ENCODE peak calls at places on chromosomes 11 and 22, in ten cellular contexts. F, L, E, A, W, T, H, Y, V and N are unnamed samples.

GRCh38 chr11:74462009-74462408 is 5.3 kb downstream of the KCNE3 start:
- ATAC-seq in F (peak), L (peak), E (peak), A (peak), W (peak), T (no peak), H (no peak), Y (no peak), V (peak), N (peak)

GRCh38 chr11:78921517-78921916 is 346.9 kb upstream of the NARS2 start:
- ATAC-seq in F (no peak), L (no peak), E (no peak), A (no peak), W (no peak), T (no peak), H (no peak), Y (no peak), V (no peak), N (no peak)

GRCh38 chr11:7671807-7672206 is 1.5 kb downstream of the CYB5R2 start:
- ATAC-seq in F (no peak), L (no peak), E (no peak), A (no peak), W (no peak), T (no peak), H (no peak), Y (no peak), V (no peak), N (no peak)

GRCh38 chr22:45450931-45451651 is 37.6 kb downstream of the RIBC2 start:
- ATAC-seq in F (peak), L (no peak), E (peak), A (peak), W (peak), T (no peak), H (no peak), Y (no peak), V (peak), N (peak)

GRCh38 chr11:67113231-67113721 is 5.8 kb upstream of the KDM2A start:
- ATAC-seq in F (no peak), L (no peak), E (no peak), A (no peak), W (no peak), T (no peak), H (no peak), Y (peak), V (no peak), N (no peak)

GRCh38 chr11:4181780-4182721 is 87.5 kb downstream of the RRM1 start:
- ATAC-seq in F (peak), L (peak), E (peak), A (peak), W (peak), T (peak), H (peak), Y (no peak), V (peak), N (peak)

GRCh38 chr11:120605469-120605868 is 93.9 kb downstream of the GRIK4 start:
- ATAC-seq in F (no peak), L (no peak), E (no peak), A (no peak), W (no peak), T (no peak), H (no peak), Y (no peak), V (no peak), N (no peak)

GRCh38 chr22:27668828-27669797 is 132.4 kb downstream of the MN1 start:
- ATAC-seq in F (peak), L (peak), E (no peak), A (peak), W (peak), T (peak), H (peak), Y (no peak), V (peak), N (peak)

GRCh38 chr22:30178180-30179126 is 68.1 kb downstream of the LIF start:
- ATAC-seq in F (no peak), L (no peak), E (no peak), A (no peak), W (no peak), T (peak), H (peak), Y (no peak), V (no peak), N (no peak)

GRCh38 chr11:117295438-117296137 is 4.4 kb downstream of the BACE1-AS start:
- ATAC-seq in F (no peak), L (no peak), E (no peak), A (no peak), W (no peak), T (no peak), H (no peak), Y (no peak), V (no peak), N (no peak)

GRCh38 chr11:119323532-119324033 is 6.7 kb upstream of the MCAM start:
- ATAC-seq in F (peak), L (peak), E (no peak), A (no peak), W (no peak), T (peak), H (peak), Y (peak), V (peak), N (no peak)

GRCh38 chr11:30424336-30424735 is 101.4 kb downstream of the ARL14EP start:
- ATAC-seq in F (no peak), L (no peak), E (no peak), A (peak), W (peak), T (no peak), H (no peak), Y (no peak), V (no peak), N (no peak)

GRCh38 chr11:46475926-46476545 is 84.5 kb upstream of the CHRM4 start:
- ATAC-seq in F (no peak), L (no peak), E (no peak), A (no peak), W (no peak), T (no peak), H (no peak), Y (no peak), V (no peak), N (no peak)

GRCh38 chr22:29328566-29329500 is 13.3 kb upstream of the RASL10A start:
- ATAC-seq in F (no peak), L (no peak), E (no peak), A (no peak), W (no peak), T (no peak), H (peak), Y (no peak), V (no peak), N (no peak)

GRCh38 chr11:109984634-109985289 is 108.4 kb upstream of the ZC3H12C start:
- ATAC-seq in F (peak), L (peak), E (no peak), A (no peak), W (no peak), T (no peak), H (no peak), Y (no peak), V (peak), N (peak)

GRCh38 chr11:115476463-115477286 is 27.5 kb downstream of the CADM1 start:
- ATAC-seq in F (no peak), L (no peak), E (no peak), A (no peak), W (no peak), T (no peak), H (no peak), Y (no peak), V (no peak), N (no peak)

GRCh38 chr11:70930215-70930614 is 322.2 kb downstream of the SHANK2 start:
- ATAC-seq in F (no peak), L (no peak), E (no peak), A (no peak), W (no peak), T (no peak), H (no peak), Y (no peak), V (no peak), N (no peak)

GRCh38 chr22:21876486-21877176 is 9.2 kb upstream of the MAPK1 start:
- ATAC-seq in F (no peak), L (peak), E (no peak), A (no peak), W (no peak), T (no peak), H (no peak), Y (peak), V (peak), N (no peak)

GRCh38 chr11:27234043-27234668 is 128.9 kb downstream of the CCDC34 start:
- ATAC-seq in F (peak), L (no peak), E (peak), A (peak), W (peak), T (no peak), H (peak), Y (no peak), V (peak), N (peak)

GRCh38 chr11:134071766-134072403 is 3.0 kb downstream of the JAM3 start:
- ATAC-seq in F (no peak), L (no peak), E (no peak), A (no peak), W (no peak), T (no peak), H (no peak), Y (no peak), V (no peak), N (no peak)

GRCh38 chr11:134071306-134071705 is 2.4 kb downstream of the JAM3 start:
- ATAC-seq in F (no peak), L (no peak), E (no peak), A (no peak), W (no peak), T (no peak), H (no peak), Y (no peak), V (no peak), N (no peak)

GRCh38 chr11:134069426-134069921 is 602 bp downstream of the JAM3 start:
- ATAC-seq in F (peak), L (peak), E (peak), A (peak), W (peak), T (no peak), H (no peak), Y (no peak), V (peak), N (peak)

GRCh38 chr11:134068829-134069425 is at the start of gene JAM3:
- ATAC-seq in F (peak), L (peak), E (peak), A (peak), W (peak), T (no peak), H (peak), Y (peak), V (peak), N (peak)

GRCh38 chr11:134069996-134070845 is 1.3 kb downstream of the JAM3 start:
- ATAC-seq in F (no peak), L (no peak), E (peak), A (peak), W (no peak), T (no peak), H (no peak), Y (no peak), V (no peak), N (no peak)
- H3K4me3 ChIP-seq in F (peak), L (peak), E (no peak), A (peak), W (no peak), T (no peak), H (no peak), Y (no peak), V (peak), N (peak)

GRCh38 chr22:43449831-43450225 is 38.0 kb downstream of the MPPED1 start:
- ATAC-seq in F (no peak), L (no peak), E (no peak), A (no peak), W (no peak), T (no peak), H (no peak), Y (no peak), V (no peak), N (no peak)
- H3K4me3 ChIP-seq in F (no peak), L (no peak), E (no peak), A (no peak), W (no peak), T (no peak), H (no peak), Y (no peak), V (no peak), N (no peak)

GRCh38 chr22:31937328-31937727 is 7.0 kb upstream of the YWHAH start:
- ATAC-seq in F (no peak), L (no peak), E (no peak), A (no peak), W (no peak), T (no peak), H (no peak), Y (no peak), V (no peak), N (no peak)
- H3K4me3 ChIP-seq in F (no peak), L (no peak), E (no peak), A (no peak), W (no peak), T (no peak), H (no peak), Y (no peak), V (no peak), N (no peak)

GRCh38 chr22:32800158-32800557 is 1.3 kb upstream of the TIMP3 start:
- ATAC-seq in F (no peak), L (no peak), E (no peak), A (no peak), W (no peak), T (no peak), H (no peak), Y (no peak), V (no peak), N (no peak)

GRCh38 chr22:32796865-32797573 is 4.5 kb upstream of the TIMP3 start:
- ATAC-seq in F (peak), L (peak), E (peak), A (peak), W (peak), T (peak), H (no peak), Y (peak), V (peak), N (peak)

GRCh38 chr22:32801001-32801435 is 487 bp upstream of the TIMP3 start:
- ATAC-seq in F (no peak), L (no peak), E (peak), A (peak), W (peak), T (no peak), H (no peak), Y (no peak), V (no peak), N (peak)

GRCh38 chr22:32801436-32802290 is at the start of gene TIMP3:
- ATAC-seq in F (peak), L (peak), E (peak), A (peak), W (peak), T (peak), H (no peak), Y (no peak), V (peak), N (peak)

DNA sequence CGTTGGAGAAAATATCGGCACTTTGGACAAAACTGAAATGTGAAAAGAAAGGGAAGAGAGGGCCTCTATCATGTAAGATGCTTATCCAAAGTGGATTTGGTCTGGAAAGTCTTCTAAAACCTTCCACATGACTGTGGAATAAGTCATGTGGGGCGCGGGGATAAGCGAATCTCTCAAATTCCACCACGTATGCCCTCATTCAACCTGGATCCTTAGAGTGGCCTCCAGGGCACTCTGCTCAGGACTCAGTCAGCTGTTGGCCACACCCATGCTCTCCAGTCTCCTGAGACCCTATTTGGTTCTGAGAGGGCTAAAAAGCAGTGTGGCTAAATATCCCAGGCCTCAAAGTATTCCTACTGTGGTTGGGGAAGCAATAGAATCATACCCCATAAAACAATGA is 2.0 kb upstream of the TIMP3 start:
- ATAC-seq in F (no peak), L (no peak), E (no peak), A (no peak), W (no peak), T (no peak), H (no peak), Y (no peak), V (no peak), N (no peak)
- H3K4me3 ChIP-seq in F (no peak), L (no peak), E (no peak), A (no peak), W (no peak), T (no peak), H (no peak), Y (no peak), V (no peak), N (no peak)

GRCh38 chr22:50676661-50677492 is 4.3 kb downstream of the SHANK3 start:
- ATAC-seq in F (no peak), L (no peak), E (no peak), A (no peak), W (no peak), T (no peak), H (no peak), Y (no peak), V (no peak), N (no peak)
- H3K4me3 ChIP-seq in F (peak), L (peak), E (no peak), A (peak), W (peak), T (no peak), H (no peak), Y (no peak), V (no peak), N (no peak)

GRCh38 chr22:17007852-17008731 is at the start of gene GAB4:
- ATAC-seq in F (no peak), L (no peak), E (no peak), A (no peak), W (no peak), T (no peak), H (no peak), Y (no peak), V (no peak), N (no peak)
- H3K4me3 ChIP-seq in F (no peak), L (no peak), E (no peak), A (no peak), W (no peak), T (no peak), H (no peak), Y (no peak), V (no peak), N (no peak)

GRCh38 chr22:26513852-26514251 is 1.6 kb upstream of the TFIP11 start:
- ATAC-seq in F (no peak), L (no peak), E (no peak), A (no peak), W (no peak), T (no peak), H (no peak), Y (no peak), V (no peak), N (no peak)
- H3K4me3 ChIP-seq in F (no peak), L (no peak), E (no peak), A (no peak), W (no peak), T (peak), H (peak), Y (no peak), V (no peak), N (no peak)

DNA sequence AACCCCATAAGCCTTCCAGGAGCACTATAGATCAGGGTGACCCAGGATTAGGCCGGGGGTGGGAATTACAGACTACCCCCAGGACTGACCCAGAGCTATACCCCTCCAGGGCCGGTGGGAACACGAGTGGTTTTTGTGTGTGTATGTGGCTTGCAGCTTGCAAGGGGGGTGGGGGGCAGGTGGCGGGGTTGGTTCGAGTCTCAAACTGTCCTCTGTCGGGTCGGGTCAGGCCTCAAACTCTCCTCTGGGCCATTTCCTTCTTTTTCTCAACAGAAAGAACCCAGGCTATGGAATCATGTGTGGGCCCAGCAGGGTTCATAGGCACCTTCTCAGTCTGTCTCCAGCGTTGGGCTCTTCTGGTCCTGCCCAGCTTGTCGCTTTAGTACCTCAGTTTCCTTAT is 58.4 kb downstream of the BCR start:
- ATAC-seq in F (no peak), L (no peak), E (no peak), A (no peak), W (no peak), T (no peak), H (no peak), Y (no peak), V (no peak), N (no peak)
- H3K4me3 ChIP-seq in F (no peak), L (no peak), E (no peak), A (no peak), W (no peak), T (no peak), H (no peak), Y (no peak), V (no peak), N (no peak)

GRCh38 chr11:94400839-94401772 is at the start of gene GPR83:
- ATAC-seq in F (peak), L (peak), E (peak), A (peak), W (peak), T (no peak), H (no peak), Y (no peak), V (peak), N (no peak)
- H3K4me3 ChIP-seq in F (peak), L (no peak), E (no peak), A (peak), W (peak), T (no peak), H (no peak), Y (no peak), V (no peak), N (peak)